ENCODE peak calls at places on chromosomes 11 and 22, in eight cellular contexts. E is psoas muscle, A is ovary, K is Peyer's patch, W is HCT116, T is cardiac muscle cell, L is neural progenitor cell, N is colonic mucosa. X is an unnamed sample. For H3K4me1, the result is how much of the 10 kb centered on the place peaks cover.

GRCh38 chr22:26502688-26503561 is 9.3 kb downstream of the TFIP11 start:
- DNase-seq in E (peak), A (no peak), K (peak), W (no peak), T (peak), L (peak), N (peak), X (no peak)

GRCh38 chr11:67384851-67385366 is 6.9 kb upstream of the RAD9A start:
- DNase-seq in E (no peak), A (no peak), K (no peak), W (no peak), T (peak), L (no peak), N (no peak), X (no peak)

GRCh38 chr11:80163441-80163840 is 722.6 kb upstream of the TENM4 start:
- DNase-seq in E (no peak), A (no peak), K (no peak), W (no peak), T (no peak), L (no peak), N (no peak), X (no peak)

GRCh38 chr11:2510626-2511402 is 66.0 kb downstream of the KCNQ1 start:
- DNase-seq in E (peak), A (peak), K (peak), W (no peak), T (no peak), L (no peak), N (no peak), X (peak)

GRCh38 chr22:48758021-48758561 is 1069.6 kb downstream of the BRD1 start:
- DNase-seq in E (no peak), A (no peak), K (no peak), W (no peak), T (no peak), L (no peak), N (no peak), X (peak)

GRCh38 chr11:116727990-116728389 is 44.8 kb downstream of the BUD13 start:
- DNase-seq in E (no peak), A (no peak), K (no peak), W (no peak), T (no peak), L (no peak), N (no peak), X (no peak)

GRCh38 chr22:44546686-44547310 is 48.8 kb upstream of the RTL6 start:
- DNase-seq in E (no peak), A (no peak), K (no peak), W (no peak), T (no peak), L (no peak), N (no peak), X (no peak)

GRCh38 chr22:43922123-43922522 is 1.5 kb upstream of the PNPLA3 start:
- DNase-seq in E (no peak), A (no peak), K (no peak), W (no peak), T (no peak), L (peak), N (no peak), X (no peak)

GRCh38 chr11:91694331-91694730 is 530.3 kb upstream of the FAT3 start:
- DNase-seq in E (no peak), A (no peak), K (no peak), W (no peak), T (no peak), L (no peak), N (no peak), X (no peak)

GRCh38 chr22:50731811-50732624 is 6.0 kb upstream of the ACR start:
- DNase-seq in E (peak), A (no peak), K (no peak), W (peak), T (peak), L (peak), N (peak), X (peak)

GRCh38 chr11:117290809-117291396 is at the start of gene BACE1-AS:
- DNase-seq in E (no peak), A (no peak), K (no peak), W (no peak), T (no peak), L (no peak), N (no peak), X (no peak)

GRCh38 chr11:279966-280761 is 2.0 kb downstream of the NLRP6 start:
- DNase-seq in E (peak), A (no peak), K (peak), W (no peak), T (peak), L (no peak), N (peak), X (no peak)

DNA sequence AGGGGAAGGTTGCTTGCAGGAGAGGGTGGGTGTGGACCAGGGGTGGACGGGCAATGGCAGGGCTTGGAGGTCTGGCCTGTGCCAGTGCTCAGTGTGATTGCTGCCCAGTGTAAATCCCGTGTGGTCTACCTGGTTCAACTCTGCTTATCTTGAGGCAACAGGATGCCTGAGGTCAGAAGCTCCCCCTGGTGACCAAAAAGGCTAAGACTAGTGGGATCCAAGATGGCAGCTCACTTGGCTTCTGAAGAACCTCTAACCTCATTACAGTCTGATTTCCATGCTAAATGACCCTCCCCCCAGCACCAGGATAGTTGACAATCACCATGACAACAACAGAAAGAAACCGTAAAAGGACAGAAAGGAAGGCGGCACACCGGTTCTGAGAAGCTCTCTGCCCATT is 398.3 kb downstream of the CTTN start:
- DNase-seq in E (no peak), A (no peak), K (no peak), W (peak), T (no peak), L (peak), N (no peak), X (no peak)
- TF ChIP-seq CTCF in E (no peak), A (no peak), K (no peak), W (peak), T (no peak), L (peak), N (no peak), X (no peak)

GRCh38 chr11:43687120-43687791 is 6.7 kb downstream of the HSD17B12 start:
- DNase-seq in E (peak), A (no peak), K (no peak), W (no peak), T (peak), L (no peak), N (peak), X (peak)
- H3K4me1 ChIP-seq in E (half or more), A (under half), K (under half), W (under half), T (under half), L (under half), N (under half), X (under half)

GRCh38 chr22:19843107-19843856 is 11.4 kb downstream of the GNB1L start:
- DNase-seq in E (peak), A (no peak), K (peak), W (no peak), T (no peak), L (peak), N (peak), X (no peak)

GRCh38 chr22:19843857-19844422 is 10.7 kb downstream of the GNB1L start:
- DNase-seq in E (peak), A (no peak), K (peak), W (no peak), T (no peak), L (no peak), N (no peak), X (no peak)

GRCh38 chr22:19846620-19847344 is 7.9 kb downstream of the GNB1L start:
- DNase-seq in E (no peak), A (no peak), K (no peak), W (no peak), T (no peak), L (no peak), N (no peak), X (no peak)

GRCh38 chr22:19845369-19845722 is 9.3 kb downstream of the GNB1L start:
- DNase-seq in E (no peak), A (no peak), K (peak), W (no peak), T (no peak), L (no peak), N (no peak), X (no peak)

GRCh38 chr22:19844423-19845368 is 10.0 kb downstream of the GNB1L start:
- DNase-seq in E (peak), A (no peak), K (peak), W (no peak), T (peak), L (no peak), N (peak), X (peak)
- TF ChIP-seq CTCF in E (no peak), A (no peak), K (no peak), W (no peak), T (no peak), L (no peak), N (no peak), X (no peak)

GRCh38 chr11:77402218-77402556 is 71.7 kb downstream of the PAK1 start:
- DNase-seq in E (no peak), A (no peak), K (no peak), W (no peak), T (no peak), L (no peak), N (no peak), X (no peak)

GRCh38 chr11:77397631-77398030 is 76.3 kb downstream of the PAK1 start:
- DNase-seq in E (no peak), A (no peak), K (no peak), W (no peak), T (no peak), L (no peak), N (no peak), X (no peak)

GRCh38 chr11:77400775-77401469 is 73.0 kb downstream of the PAK1 start:
- DNase-seq in E (peak), A (no peak), K (no peak), W (no peak), T (no peak), L (no peak), N (no peak), X (no peak)

GRCh38 chr11:77401486-77402217 is 72.2 kb downstream of the PAK1 start:
- DNase-seq in E (no peak), A (no peak), K (no peak), W (no peak), T (no peak), L (no peak), N (no peak), X (no peak)

DNA sequence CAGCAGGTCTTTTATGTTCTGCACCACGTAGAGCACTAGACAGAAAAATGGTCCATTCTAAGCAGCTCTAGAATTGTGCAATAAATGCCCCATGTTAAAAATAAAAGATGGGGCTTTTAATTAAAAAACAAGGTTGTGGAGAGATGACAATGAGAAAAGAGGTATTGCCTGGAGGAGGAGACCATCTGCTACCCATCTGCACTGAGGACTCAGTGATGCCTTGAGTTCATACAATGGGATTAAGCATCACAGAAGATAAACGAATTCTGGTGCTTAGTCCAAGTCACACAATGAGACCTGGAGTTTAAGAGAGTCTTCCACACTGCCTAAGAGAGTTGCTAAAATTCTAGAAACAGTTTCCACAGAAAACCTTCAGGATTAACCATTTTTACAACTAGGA is 73.6 kb downstream of the PAK1 start:
- DNase-seq in E (no peak), A (no peak), K (no peak), W (no peak), T (no peak), L (peak), N (no peak), X (no peak)
- H3K4me1 ChIP-seq in E (half or more), A (under half), K (under half), W (under half), T (under half), L (under half), N (under half), X (under half)

GRCh38 chr11:60130496-60130895 is 42.0 kb downstream of the MS4A2 start:
- DNase-seq in E (no peak), A (no peak), K (no peak), W (peak), T (peak), L (peak), N (peak), X (no peak)
- TF ChIP-seq CTCF in E (no peak), A (no peak), K (peak), W (peak), T (no peak), L (peak), N (peak), X (no peak)

GRCh38 chr11:64095949-64096348 is 60.2 kb downstream of the FLRT1 start:
- DNase-seq in E (no peak), A (no peak), K (no peak), W (no peak), T (no peak), L (no peak), N (no peak), X (no peak)
- H3K4me1 ChIP-seq in E (half or more), A (under half), K (under half), W (under half), T (under half), L (under half), N (under half), X (under half)

GRCh38 chr11:16785520-16786128 is 47.2 kb downstream of the C11orf58 start:
- DNase-seq in E (no peak), A (peak), K (peak), W (peak), T (peak), L (peak), N (peak), X (peak)
- TF ChIP-seq CTCF in E (peak), A (peak), K (peak), W (peak), T (peak), L (peak), N (peak), X (peak)

DNA sequence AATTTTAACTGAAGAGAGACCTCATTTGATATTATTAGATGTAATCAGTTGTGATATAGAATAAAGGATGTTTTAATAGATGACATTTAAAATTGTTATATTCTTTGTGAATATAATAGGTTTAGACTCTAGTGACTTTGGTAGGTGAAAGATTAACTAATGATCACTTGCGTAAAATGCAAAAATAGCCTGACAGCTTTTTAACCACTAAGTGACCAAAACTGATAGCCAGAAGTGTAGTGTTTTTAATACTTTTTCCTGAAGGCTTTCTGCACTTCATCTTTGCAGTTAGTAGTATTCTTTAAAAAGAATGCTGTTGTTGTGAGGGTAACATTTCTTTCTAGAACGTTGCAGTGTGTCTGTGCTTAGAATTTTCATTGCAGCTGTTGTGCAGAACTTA is 5.1 kb downstream of the CAPRIN1 start:
- DNase-seq in E (no peak), A (no peak), K (no peak), W (no peak), T (no peak), L (no peak), N (no peak), X (no peak)
- H3K4me1 ChIP-seq in E (half or more), A (under half), K (under half), W (under half), T (under half), L (under half), N (under half), X (under half)

DNA sequence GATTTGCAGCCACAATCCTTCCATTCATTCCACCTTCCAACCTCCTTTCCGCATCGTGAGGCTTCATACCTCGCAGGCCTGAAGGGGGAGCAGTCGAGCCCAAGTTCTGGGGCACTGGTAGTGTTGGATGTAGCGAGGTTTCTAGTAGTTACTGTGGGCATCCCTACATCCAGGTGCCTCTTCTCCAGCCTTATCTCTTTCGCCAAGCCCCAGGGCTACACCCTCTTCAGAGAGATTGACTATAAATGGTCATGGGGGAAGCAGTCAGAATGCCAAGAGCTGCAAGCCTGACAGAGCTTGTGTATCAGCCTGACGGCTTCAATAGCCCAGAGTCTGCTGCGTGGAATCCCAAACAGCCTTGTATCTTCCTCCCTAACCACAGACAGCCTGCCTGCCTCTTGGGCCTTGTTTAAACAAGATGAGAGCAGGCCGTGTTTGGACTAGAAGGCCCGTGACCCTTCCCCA is 28.9 kb downstream of the CLMP start:
- DNase-seq in E (no peak), A (peak), K (no peak), W (no peak), T (peak), L (peak), N (peak), X (peak)
- TF ChIP-seq CTCF in E (no peak), A (peak), K (peak), W (peak), T (peak), L (peak), N (peak), X (peak)